ENCODE peak calls at places on chromosomes 3 and 15, in nine cellular contexts. T is H9; O is psoas muscle; E is cardiac muscle cell; M is mesothelial cell of epicardium; D is stimulated activated CD4-positive, alpha-beta T cell treated with anti-CD3 and anti-CD28 coated beads, Interleukin-15, amount 100 ng/mL, for 24 hours; K is NCI-H345; Q is amniotic epithelial cell; X is CD8-positive, alpha-beta memory T cell. B is an unnamed sample.
A peak's percentile ranks its signal among the peaks of the same experiment; 100 is the strongest.

GRCh38 chr3:155286745-155287144 is 6.7 kb downstream of the STRIT1 start:
- DNase-seq in T (no peak), O (no peak), E (no peak), M (no peak), D (no peak), K (no peak), Q (peak; percentile 5), X (no peak), B (no peak)

GRCh38 chr15:62071711-62072308 is 5.0 kb downstream of the C2CD4A start:
- DNase-seq in T (no peak), O (no peak), E (peak; percentile 53), M (no peak), D (no peak), K (peak; percentile 22), Q (peak; percentile 49), X (no peak), B (no peak)

GRCh38 chr3:175737646-175738572 is 878.8 kb downstream of the NAALADL2 start:
- DNase-seq in T (no peak), O (no peak), E (no peak), M (no peak), D (no peak), K (no peak), Q (no peak), X (no peak), B (no peak)

GRCh38 chr3:143820466-143821221 is 27.6 kb downstream of the SLC9A9 start:
- DNase-seq in T (no peak), O (no peak), E (no peak), M (no peak), D (no peak), K (no peak), Q (no peak), X (no peak), B (peak; percentile 66)

GRCh38 chr15:44763848-44764247 is 27.5 kb downstream of the TRIM69 start:
- DNase-seq in T (no peak), O (no peak), E (no peak), M (no peak), D (no peak), K (no peak), Q (no peak), X (no peak), B (no peak)

GRCh38 chr3:126751611-126752302 is 47.7 kb downstream of the CHCHD6 start:
- DNase-seq in T (peak; percentile 50), O (no peak), E (no peak), M (no peak), D (no peak), K (no peak), Q (no peak), X (no peak), B (no peak)

GRCh38 chr3:139280027-139280671 is 63.7 kb upstream of the MRPS22 start:
- DNase-seq in T (no peak), O (peak; percentile 34), E (no peak), M (no peak), D (no peak), K (no peak), Q (no peak), X (no peak), B (no peak)

GRCh38 chr3:36965440-36965839 is 20.6 kb upstream of the TRANK1 start:
- DNase-seq in T (peak; percentile 69), O (no peak), E (no peak), M (peak; percentile 65), D (no peak), K (peak; percentile 76), Q (no peak), X (no peak), B (peak; percentile 95)

GRCh38 chr3:136142592-136142991 is 53.5 kb downstream of the MSL2 start:
- DNase-seq in T (no peak), O (no peak), E (no peak), M (no peak), D (no peak), K (peak; percentile 10), Q (peak; percentile 87), X (no peak), B (no peak)